ENCODE peak calls at places on chromosomes 1 and 21, in five cellular contexts. P is sigmoid colon, L is body of pancreas, B is tibial nerve, Q is astrocyte of the cerebellum. F is an unnamed sample.

GRCh38 chr1:239811211-239811902 is 280.3 kb upstream of the FMN2 start:
- DNase-seq in Q (peak), B (no peak), L (no peak), P (no peak), F (no peak)

GRCh38 chr1:26021647-26022403 is at the start of gene EXTL1:
- DNase-seq in P (no peak), Q (no peak), B (no peak), L (no peak), F (no peak)

GRCh38 chr1:22969224-22969829 is 3.3 kb downstream of the LACTBL1 start:
- DNase-seq in P (peak), B (no peak), Q (peak), L (peak), F (no peak)

GRCh38 chr1:6783221-6783620 is 2.0 kb upstream of the CAMTA1 start:
- DNase-seq in B (no peak), L (no peak), Q (no peak), P (no peak), F (no peak)

GRCh38 chr1:165928075-165928731 is 100.8 kb downstream of the UCK2 start:
- DNase-seq in Q (peak), P (no peak), B (no peak), L (peak), F (peak)

GRCh38 chr1:29331309-29331708 is 95.0 kb downstream of the PTPRU start:
- DNase-seq in P (no peak), Q (no peak), B (no peak), L (no peak), F (no peak)

GRCh38 chr1:196400478-196401453 is 207.5 kb downstream of the KCNT2 start:
- DNase-seq in B (peak), L (no peak), P (peak), Q (peak), F (no peak)

GRCh38 chr1:151418048-151418447 is 18.7 kb downstream of the PSMB4 start:
- DNase-seq in B (no peak), L (no peak), P (no peak), Q (no peak), F (no peak)

GRCh38 chr1:241387216-241387615 is 30.2 kb upstream of the RGS7 start:
- DNase-seq in L (no peak), Q (no peak), P (no peak), B (no peak), F (no peak)

GRCh38 chr1:64212023-64212422 is 8.6 kb downstream of the UBE2U start:
- DNase-seq in P (no peak), B (no peak), L (no peak), Q (no peak), F (no peak)

GRCh38 chr1:169193191-169193850 is 86.8 kb downstream of the ATP1B1 start:
- DNase-seq in B (no peak), Q (no peak), P (no peak), L (peak), F (peak)

GRCh38 chr21:41095983-41096382 is 72.0 kb upstream of the BACE2 start:
- DNase-seq in L (no peak), Q (no peak), B (no peak), P (no peak), F (no peak)

GRCh38 chr1:183821309-183822080 is 16.6 kb downstream of the RGL1 start:
- DNase-seq in Q (no peak), B (no peak), P (no peak), L (no peak), F (no peak)

GRCh38 chr1:7280257-7280656 is 490.8 kb upstream of the VAMP3 start:
- DNase-seq in Q (no peak), B (no peak), P (no peak), L (no peak), F (no peak)

GRCh38 chr1:152110365-152110859 is 4.8 kb downstream of the TCHH start:
- DNase-seq in B (no peak), P (no peak), Q (no peak), L (peak), F (no peak)

GRCh38 chr21:38661296-38662223 is 144.2 kb upstream of the ETS2 start:
- DNase-seq in L (no peak), P (no peak), Q (peak), B (no peak), F (no peak)

GRCh38 chr1:77538956-77539509 is 143.4 kb downstream of the ZZZ3 start:
- DNase-seq in B (no peak), L (no peak), P (peak), Q (peak), F (no peak)

GRCh38 chr1:109391161-109391556 is 6.6 kb downstream of the SORT1 start:
- DNase-seq in B (no peak), P (no peak), L (no peak), Q (no peak), F (no peak)

GRCh38 chr1:109393602-109394233 is 4.0 kb downstream of the SORT1 start:
- DNase-seq in P (no peak), B (no peak), Q (no peak), L (no peak), F (no peak)

GRCh38 chr1:109392788-109393580 is 4.7 kb downstream of the SORT1 start:
- DNase-seq in Q (peak), P (peak), L (peak), B (peak), F (peak)

GRCh38 chr1:109391626-109392025 is 6.1 kb downstream of the SORT1 start:
- DNase-seq in L (no peak), B (no peak), Q (no peak), P (no peak), F (no peak)

DNA sequence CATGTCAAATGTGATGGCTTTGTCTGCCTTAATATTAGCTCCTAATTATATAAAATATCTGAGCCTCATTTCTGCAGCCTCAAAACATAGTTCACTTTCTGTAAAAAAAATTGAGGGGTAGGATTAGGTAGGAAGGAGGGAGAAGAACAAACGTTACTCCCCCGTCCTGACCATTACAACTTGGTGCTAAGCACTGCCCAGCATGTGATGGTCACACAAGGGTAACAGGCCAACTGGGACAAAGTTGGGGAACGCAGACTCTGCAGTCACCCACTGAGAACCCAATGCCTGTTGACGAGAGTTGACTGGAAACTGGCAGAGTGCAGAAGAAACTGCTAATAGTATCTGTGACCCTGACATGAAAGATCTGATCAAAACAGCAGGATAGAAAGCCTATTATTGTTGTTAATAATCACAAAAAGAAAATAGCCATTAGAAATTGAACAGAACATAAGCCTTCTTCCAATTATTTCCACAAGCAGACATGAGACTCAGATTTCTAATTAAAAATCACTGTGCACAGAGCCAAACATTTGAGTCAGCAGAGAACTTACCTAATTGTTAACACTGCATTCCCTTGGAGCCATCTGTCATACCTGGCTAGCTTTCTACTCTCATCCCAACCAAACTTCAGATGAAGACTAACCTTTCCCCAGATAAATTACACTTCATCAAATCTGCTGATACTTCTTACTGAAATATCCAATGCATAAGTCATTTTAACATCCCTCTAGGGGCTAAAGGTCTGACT is 5.5 kb downstream of the SORT1 start:
- DNase-seq in Q (no peak), B (no peak), L (no peak), P (no peak), F (no peak)
- H3K4me3 ChIP-seq in Q (peak), B (peak), L (no peak), P (no peak), F (peak)

GRCh38 chr1:107526524-107527198 is 385.8 kb downstream of the NTNG1 start:
- DNase-seq in P (no peak), L (no peak), B (no peak), Q (no peak), F (no peak)

GRCh38 chr1:107525146-107525545 is 384.3 kb downstream of the NTNG1 start:
- DNase-seq in Q (no peak), L (no peak), P (no peak), B (no peak), F (no peak)

GRCh38 chr1:107525961-107526360 is 385.1 kb downstream of the NTNG1 start:
- DNase-seq in B (no peak), L (no peak), Q (no peak), P (no peak), F (no peak)

GRCh38 chr1:107523736-107524135 is 382.9 kb downstream of the NTNG1 start:
- DNase-seq in P (no peak), B (no peak), L (no peak), Q (no peak), F (no peak)

DNA sequence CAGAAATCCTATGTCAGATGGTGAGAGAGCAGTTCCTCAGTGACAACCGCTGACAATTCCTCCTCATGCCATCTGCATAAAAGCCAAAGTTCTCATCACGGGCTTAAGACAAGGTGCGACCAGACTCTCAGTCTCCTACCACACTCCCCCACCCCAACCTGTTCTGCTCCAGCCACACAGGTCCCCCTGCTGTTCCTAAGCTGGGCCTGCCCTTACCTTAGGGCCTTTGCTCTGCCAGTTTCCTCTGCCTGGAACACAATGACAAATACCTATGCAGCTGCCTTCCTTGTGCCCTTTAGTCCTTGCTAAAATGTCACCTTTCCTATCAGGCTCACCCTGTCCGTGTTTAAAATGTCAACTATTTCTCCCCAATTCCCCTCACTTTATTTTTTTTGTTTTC is 382.2 kb downstream of the NTNG1 start:
- DNase-seq in Q (no peak), P (no peak), L (no peak), B (no peak), F (no peak)
- TF ChIP-seq CTCF in Q (no peak), P (no peak), L (no peak), B (no peak), F (no peak)

DNA sequence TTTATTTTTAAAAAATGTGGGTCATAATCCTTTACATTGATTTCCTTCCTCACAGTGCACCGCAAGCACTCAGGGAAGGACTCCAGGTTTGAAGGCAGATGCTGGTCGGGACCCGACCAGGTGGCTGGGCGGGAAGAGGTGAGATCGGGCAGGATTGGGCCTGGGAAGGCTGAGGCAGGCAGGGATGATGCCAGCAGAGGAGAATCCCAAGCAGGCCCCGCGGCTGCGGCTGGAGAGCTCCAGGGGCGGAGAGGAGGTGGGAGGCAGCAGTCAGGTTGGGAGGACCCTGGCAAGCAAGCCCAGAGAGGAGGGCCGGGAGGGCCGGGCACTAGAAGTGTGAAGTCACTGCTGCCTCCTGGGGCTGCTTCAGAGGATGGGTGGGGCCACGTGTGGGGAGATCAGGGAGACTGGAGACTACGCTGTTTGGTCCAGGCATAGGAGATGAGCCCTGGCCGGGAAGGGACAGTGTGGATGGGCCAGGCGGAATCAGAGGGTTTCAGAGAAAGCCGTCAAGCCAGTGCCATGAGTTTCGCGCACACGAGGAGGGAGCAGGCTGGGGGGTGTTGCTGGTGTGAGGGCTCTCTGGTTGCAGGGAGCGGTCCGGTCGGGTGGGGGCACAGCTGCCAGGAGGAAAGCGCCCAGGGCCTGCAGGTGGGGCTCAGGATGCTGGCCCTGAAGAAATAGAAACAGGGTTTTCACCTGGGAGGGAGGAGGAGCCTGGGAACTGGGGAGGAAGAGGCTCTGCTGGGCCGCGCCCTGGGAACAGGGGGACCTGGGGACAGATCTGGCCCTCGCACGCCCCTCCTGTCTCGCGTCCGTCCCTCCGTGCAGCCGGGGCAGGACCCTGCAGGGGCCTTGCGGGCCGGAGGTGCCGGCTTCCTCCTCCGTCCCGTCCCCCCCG is 890 bp upstream of the COL18A1 start:
- DNase-seq in Q (no peak), L (peak), B (peak), P (peak), F (no peak)
- H3K4me3 ChIP-seq in Q (peak), L (no peak), B (peak), P (peak), F (peak)

GRCh38 chr1:205994342-205994741 is 8.9 kb downstream of the RAB7B start:
- DNase-seq in B (peak), L (no peak), P (no peak), Q (no peak), F (no peak)
- TF ChIP-seq CTCF in B (no peak), L (no peak), P (no peak), Q (no peak), F (no peak)

GRCh38 chr1:79006564-79006963 is at the start of gene ADGRL4:
- DNase-seq in B (no peak), L (no peak), P (no peak), Q (peak), F (no peak)

GRCh38 chr1:79004916-79005315 is 1.6 kb downstream of the ADGRL4 start:
- DNase-seq in B (no peak), Q (no peak), L (no peak), P (no peak), F (no peak)

GRCh38 chr1:79010589-79010988 is 4.1 kb upstream of the ADGRL4 start:
- DNase-seq in B (no peak), L (no peak), Q (no peak), P (no peak), F (no peak)

DNA sequence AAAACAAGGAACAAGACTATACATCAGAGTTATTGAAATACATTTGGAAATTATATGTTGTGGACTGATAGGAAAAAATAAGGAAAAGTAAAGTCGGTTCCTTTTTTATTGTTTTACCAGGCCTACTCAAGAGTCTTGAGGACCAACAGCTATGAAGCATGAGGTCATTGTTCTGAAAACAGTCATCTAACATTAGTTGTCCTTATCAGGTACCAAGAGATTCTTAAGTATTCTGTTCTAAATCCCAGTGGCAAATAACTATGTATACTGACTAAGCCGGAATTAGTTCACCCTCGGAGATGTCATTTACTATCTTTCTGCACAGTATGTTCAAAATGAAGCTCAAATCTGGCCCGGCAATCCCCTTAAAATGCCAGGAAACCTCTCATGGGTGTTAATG is 585 bp downstream of the ADGRL4 start:
- DNase-seq in L (no peak), P (no peak), Q (no peak), B (no peak), F (no peak)
- H3K4me3 ChIP-seq in L (no peak), P (no peak), Q (peak), B (no peak), F (peak)

GRCh38 chr1:3067671-3068399 is 1.2 kb upstream of the PRDM16 start:
- DNase-seq in L (no peak), B (no peak), P (peak), Q (no peak), F (no peak)

GRCh38 chr1:3068400-3069361 is at the start of gene PRDM16:
- DNase-seq in P (peak), B (no peak), Q (peak), L (peak), F (peak)

GRCh38 chr1:3070304-3070653 is 1.3 kb downstream of the PRDM16 start:
- DNase-seq in Q (no peak), B (no peak), P (no peak), L (no peak), F (no peak)

GRCh38 chr1:3070654-3071506 is 1.9 kb downstream of the PRDM16 start:
- DNase-seq in L (peak), B (no peak), P (peak), Q (no peak), F (no peak)

DNA sequence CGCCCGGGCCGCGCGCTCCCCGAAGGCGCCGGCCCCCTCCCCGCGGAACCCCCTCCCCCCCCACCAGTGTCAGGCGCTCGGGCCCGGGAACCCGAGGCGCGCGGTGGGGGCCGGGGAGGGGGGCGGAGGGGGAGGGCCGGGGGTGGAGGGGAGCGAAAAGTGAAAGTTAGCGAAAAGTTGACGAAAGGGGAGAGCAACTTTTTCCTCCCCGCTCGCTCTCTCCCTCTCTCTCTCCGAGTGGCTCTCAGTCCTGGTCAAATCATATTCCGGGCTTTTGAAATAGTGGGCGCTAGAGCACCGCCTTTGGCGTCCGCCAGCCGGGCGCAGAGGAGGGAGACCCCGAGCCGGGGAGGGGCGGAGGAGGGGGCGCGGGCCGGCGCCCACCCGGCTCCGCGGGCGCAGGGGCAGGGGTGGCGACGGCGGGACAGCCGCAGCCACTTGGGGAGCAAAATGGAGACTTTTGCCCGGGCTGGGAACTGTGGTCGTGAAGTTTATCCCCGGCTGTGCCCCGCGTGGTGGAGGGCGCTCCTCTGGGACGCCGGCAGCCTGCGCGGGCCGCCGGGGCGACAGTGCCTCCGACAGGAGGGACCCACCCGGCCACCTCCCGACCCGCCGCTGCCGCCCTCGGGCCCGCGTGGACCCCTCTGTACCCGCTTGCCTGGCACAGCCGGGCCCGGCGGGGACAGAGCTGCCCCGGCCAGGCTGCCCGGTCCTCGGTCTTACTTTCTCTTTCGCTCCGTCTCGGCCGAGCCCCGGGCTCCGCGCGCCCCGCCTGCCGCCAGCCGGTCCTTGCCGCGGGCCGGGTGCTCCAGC is 694 bp downstream of the PRDM16 start:
- DNase-seq in B (no peak), Q (peak), L (peak), P (peak), F (no peak)
- TF ChIP-seq CTCF in B (peak), Q (peak), L (peak), P (no peak), F (no peak)

GRCh38 chr1:212951058-212951923 is 950 bp downstream of the VASH2 start:
- DNase-seq in L (no peak), B (no peak), Q (no peak), P (no peak), F (no peak)
- H3K4me3 ChIP-seq in L (peak), B (peak), Q (peak), P (peak), F (peak)

DNA sequence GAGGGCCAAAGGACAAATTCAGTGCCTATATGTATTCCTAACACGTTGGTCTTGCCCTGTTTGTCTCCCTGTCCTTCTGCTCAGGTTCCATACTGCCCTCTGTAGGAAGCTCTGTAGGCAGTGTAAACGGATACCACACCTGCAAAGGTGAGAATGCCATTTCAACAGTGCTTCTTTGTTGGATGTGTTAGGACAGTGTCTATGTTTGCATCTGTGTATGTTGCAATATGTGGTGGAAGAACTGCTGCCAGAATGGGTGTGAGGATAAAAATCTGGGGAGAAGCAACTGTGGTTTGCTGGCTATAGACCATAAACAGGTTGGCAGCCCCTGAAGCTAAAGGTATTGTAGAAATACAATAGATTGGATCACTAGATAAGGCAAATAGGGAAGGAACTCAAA is 113.1 kb upstream of the BMP8A start:
- DNase-seq in Q (no peak), L (peak), B (no peak), P (no peak), F (no peak)
- TF ChIP-seq CTCF in Q (peak), L (peak), B (no peak), P (no peak), F (no peak)

GRCh38 chr1:222310830-222311229 is 237.1 kb downstream of the HHIPL2 start:
- DNase-seq in P (no peak), L (no peak), B (no peak), Q (no peak), F (no peak)

GRCh38 chr1:222314839-222315238 is 233.1 kb downstream of the HHIPL2 start:
- DNase-seq in P (no peak), Q (no peak), L (no peak), B (no peak), F (no peak)
- H3K4me3 ChIP-seq in P (no peak), Q (no peak), L (no peak), B (no peak), F (no peak)